ENCODE peak calls at places on chromosomes 4 and X, in five cellular contexts. E is breast epithelium, U is esophagus squamous epithelium, S is Peyer's patch, J is heart left ventricle. L is an unnamed sample.
A peak's percentile ranks its signal among the peaks of the same experiment; 100 is the strongest.

GRCh38 chrX:129461801-129462456 is 61.4 kb downstream of the SMARCA1 start:
- DNase-seq in E (no peak), U (no peak), S (no peak), J (no peak), L (no peak)

GRCh38 chr4:3387943-3388348 is 53.8 kb upstream of the HGFAC start:
- DNase-seq in E (peak; percentile 74), U (peak; percentile 33), S (no peak), J (peak; percentile 91), L (peak; percentile 71)

GRCh38 chrX:56787734-56788152 is 58.7 kb downstream of the NBDY start:
- DNase-seq in E (no peak), U (no peak), S (peak; percentile 8), J (no peak), L (no peak)

GRCh38 chrX:96027363-96027894 is 657.2 kb upstream of the DIAPH2 start:
- DNase-seq in E (no peak), U (no peak), S (no peak), J (no peak), L (no peak)

GRCh38 chr4:23700197-23700596 is 189.7 kb downstream of the PPARGC1A start:
- DNase-seq in E (no peak), U (no peak), S (no peak), J (no peak), L (no peak)

GRCh38 chr4:150235795-150236385 is 157.6 kb downstream of the DCLK2 start:
- DNase-seq in E (no peak), U (no peak), S (no peak), J (no peak), L (no peak)

GRCh38 chr4:149595500-149595899 is 220.1 kb downstream of the IQCM start:
- DNase-seq in E (no peak), U (no peak), S (no peak), J (no peak), L (no peak)

GRCh38 chrX:38172596-38172995 is 48.1 kb downstream of the SRPX start:
- DNase-seq in E (no peak), U (no peak), S (no peak), J (no peak), L (no peak)

GRCh38 chr4:155665054-155665453 is 1.6 kb upstream of the GUCY1A1 start:
- DNase-seq in E (no peak), U (no peak), S (no peak), J (no peak), L (no peak)

GRCh38 chr4:85084371-85085170 is 118.1 kb upstream of the WDFY3 start:
- DNase-seq in E (no peak), U (no peak), S (no peak), J (peak; percentile 36), L (no peak)

GRCh38 chr4:90234916-90235547 is 107.8 kb downstream of the CCSER1 start:
- DNase-seq in E (no peak), U (no peak), S (no peak), J (peak; percentile 51), L (peak; percentile 28)

GRCh38 chr4:180949825-180950224 is 1293.4 kb upstream of the TENM3 start:
- DNase-seq in E (no peak), U (no peak), S (no peak), J (no peak), L (peak; percentile 33)

GRCh38 chr4:81685105-81685504 is 213.4 kb upstream of the RASGEF1B start:
- DNase-seq in E (no peak), U (no peak), S (no peak), J (no peak), L (no peak)

GRCh38 chr4:108607426-108607825 is 12.9 kb upstream of the RPL34 start:
- DNase-seq in E (no peak), U (no peak), S (no peak), J (no peak), L (no peak)

GRCh38 chr4:24640433-24640832 is 56.1 kb upstream of the DHX15 start:
- DNase-seq in E (no peak), U (no peak), S (no peak), J (no peak), L (no peak)

GRCh38 chrX:67718926-67719325 is 175.1 kb downstream of the AR start:
- DNase-seq in E (no peak), U (no peak), S (no peak), J (peak; percentile 33), L (no peak)

GRCh38 chr4:140168474-140168873 is 14.5 kb upstream of the MAML3 start:
- DNase-seq in E (no peak), U (no peak), S (no peak), J (no peak), L (no peak)

GRCh38 chr4:127188847-127189246 is 443.9 kb upstream of the INTU start:
- DNase-seq in E (no peak), U (no peak), S (no peak), J (no peak), L (no peak)

GRCh38 chrX:51420610-51421009 is 75.8 kb downstream of the NUDT11 start:
- DNase-seq in E (no peak), U (no peak), S (no peak), J (no peak), L (no peak)

GRCh38 chr4:78557841-78558240 is 6.3 kb downstream of the ANXA3 start:
- DNase-seq in E (no peak), U (no peak), S (no peak), J (no peak), L (no peak)

GRCh38 chr4:38387819-38388218 is 276.2 kb upstream of the KLF3 start:
- DNase-seq in E (no peak), U (no peak), S (no peak), J (no peak), L (no peak)

GRCh38 chr4:79247695-79248394 is 78.0 kb downstream of the NAA11 start:
- DNase-seq in E (no peak), U (no peak), S (no peak), J (no peak), L (no peak)

GRCh38 chrX:38458071-38458470 is 103.3 kb upstream of the TSPAN7 start:
- DNase-seq in E (no peak), U (no peak), S (no peak), J (no peak), L (no peak)

GRCh38 chr4:144715230-144715629 is 69.3 kb downstream of the HHIP start:
- DNase-seq in E (no peak), U (no peak), S (no peak), J (no peak), L (no peak)

GRCh38 chrX:147958316-147958715 is 22.8 kb upstream of the FMR1NB start:
- DNase-seq in E (no peak), U (no peak), S (no peak), J (no peak), L (no peak)

GRCh38 chrX:13101439-13102139 is 57.2 kb upstream of the FAM9C start:
- DNase-seq in E (peak; percentile 58), U (no peak), S (peak; percentile 67), J (peak; percentile 67), L (peak; percentile 71)

GRCh38 chr4:128635939-128636551 is 173.5 kb upstream of the JADE1 start:
- DNase-seq in E (no peak), U (no peak), S (no peak), J (no peak), L (no peak)

GRCh38 chrX:703466-704210 is 73.0 kb downstream of the SHOX start:
- DNase-seq in E (no peak), U (no peak), S (no peak), J (no peak), L (no peak)

GRCh38 chr4:23878235-23878861 is 11.5 kb downstream of the PPARGC1A start:
- DNase-seq in E (no peak), U (no peak), S (no peak), J (no peak), L (no peak)

GRCh38 chr4:27123050-27123768 is 262.6 kb downstream of the STIM2 start:
- DNase-seq in E (no peak), U (no peak), S (peak; percentile 45), J (no peak), L (no peak)

GRCh38 chr4:184282895-184283654 is 65.4 kb upstream of the ENPP6 start:
- DNase-seq in E (no peak), U (no peak), S (no peak), J (no peak), L (no peak)

GRCh38 chrX:77733342-77733741 is 52.7 kb downstream of the ATRX start:
- DNase-seq in E (no peak), U (no peak), S (no peak), J (no peak), L (no peak)

GRCh38 chr4:72505314-72505744 is 63.7 kb downstream of the ADAMTS3 start:
- DNase-seq in E (no peak), U (no peak), S (no peak), J (peak; percentile 8), L (no peak)

GRCh38 chrX:7941390-7942042 is 14.3 kb upstream of the PNPLA4 start:
- DNase-seq in E (no peak), U (no peak), S (no peak), J (no peak), L (no peak)

GRCh38 chr4:137124278-137124932 is 407.9 kb downstream of the PCDH18 start:
- DNase-seq in E (no peak), U (no peak), S (no peak), J (no peak), L (no peak)

DNA sequence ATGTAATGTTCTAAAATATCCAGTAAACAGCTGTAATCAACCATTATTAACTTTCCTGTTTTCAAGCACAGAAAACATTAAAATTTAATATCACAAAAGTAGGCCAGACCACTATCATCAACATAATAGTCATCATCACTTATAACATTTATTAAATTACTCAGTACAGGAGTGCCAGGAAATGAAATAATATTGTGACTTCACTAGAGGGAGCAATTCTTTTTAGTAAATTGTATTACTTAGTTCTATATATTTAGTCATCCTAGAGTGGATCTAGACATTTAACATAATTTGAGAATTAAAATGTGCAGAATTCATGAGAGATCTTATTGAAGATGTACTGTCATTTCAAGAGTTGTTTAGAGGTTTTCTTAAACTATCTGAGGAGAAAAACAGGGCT is 33.6 kb downstream of the PITX2 start:
- DNase-seq in E (no peak), U (no peak), S (no peak), J (no peak), L (no peak)
- TF ChIP-seq CTCF in E (no peak), U (no peak), S (no peak), J (no peak), L (no peak)

GRCh38 chr4:70749313-70749712 is 27.5 kb downstream of the RUFY3 start:
- DNase-seq in E (no peak), U (no peak), S (no peak), J (no peak), L (no peak)
- H3K4me1 ChIP-seq in E (no peaks in the 10 kb centered on the region), U (no peaks in the 10 kb centered on the region), S (no peaks in the 10 kb centered on the region), J (no peaks in the 10 kb centered on the region), L (peaks cover 7% of the 10 kb centered on the region)

GRCh38 chrX:48574270-48575266 is at the start of gene RBM3:
- DNase-seq in E (peak; percentile 92), U (peak; percentile 52), S (peak; percentile 91), J (peak; percentile 93), L (peak; percentile 91)
- TF ChIP-seq POLR2A in E (peak; percentile 80), U (peak; percentile 88), S (peak; percentile 85), J (peak; percentile 25), L (peak; percentile 78)

GRCh38 chr4:61379406-61379805 is 179.3 kb downstream of the ADGRL3 start:
- DNase-seq in E (no peak), U (no peak), S (no peak), J (no peak), L (no peak)
- TF ChIP-seq CTCF in E (no peak), U (no peak), S (no peak), J (no peak), L (no peak)

GRCh38 chrX:54423161-54423888 is 16.9 kb upstream of the TSR2 start:
- DNase-seq in E (no peak), U (no peak), S (no peak), J (no peak), L (no peak)
- H3K4me1 ChIP-seq in E (no peaks in the 10 kb centered on the region), U (no peaks in the 10 kb centered on the region), S (no peaks in the 10 kb centered on the region), J (no peaks in the 10 kb centered on the region), L (no peaks in the 10 kb centered on the region)

L was measured in stomach.